ENCODE peak calls at places on chromosomes 12 and 14, in four cellular contexts. One of them, this sample, is unnamed.

GRCh38 chr12:6766651-6767300 is 613 bp downstream of the PTMS start:
- DNase-seq in transverse colon: peak
- DNase-seq in fibroblast of pulmonary artery: peak
- DNase-seq in NCI-H2029: peak
- DNase-seq in this sample: peak

GRCh38 chr14:72752034-72752412 is 141.9 kb downstream of the DPF3 start:
- DNase-seq in NCI-H2029: no peak
- DNase-seq in fibroblast of pulmonary artery: no peak
- DNase-seq in transverse colon: no peak
- DNase-seq in this sample: no peak

GRCh38 chr14:95313707-95314106 is 6.0 kb downstream of the CLMN start:
- DNase-seq in NCI-H2029: no peak
- DNase-seq in fibroblast of pulmonary artery: peak
- DNase-seq in transverse colon: peak
- DNase-seq in this sample: peak

GRCh38 chr12:127745466-127746220 is 521.3 kb upstream of the TMEM132C start:
- DNase-seq in transverse colon: no peak
- DNase-seq in NCI-H2029: no peak
- DNase-seq in fibroblast of pulmonary artery: no peak
- DNase-seq in this sample: no peak

GRCh38 chr12:50728417-50728816 is 35.5 kb upstream of the ATF1 start:
- DNase-seq in fibroblast of pulmonary artery: no peak
- DNase-seq in NCI-H2029: no peak
- DNase-seq in transverse colon: no peak
- DNase-seq in this sample: no peak

GRCh38 chr12:55972045-55972843 is 1.6 kb upstream of the RAB5B start:
- DNase-seq in fibroblast of pulmonary artery: peak
- DNase-seq in NCI-H2029: no peak
- DNase-seq in transverse colon: no peak
- DNase-seq in this sample: no peak

GRCh38 chr14:30298266-30298795 is 260.6 kb upstream of the G2E3 start:
- DNase-seq in transverse colon: no peak
- DNase-seq in NCI-H2029: no peak
- DNase-seq in fibroblast of pulmonary artery: no peak
- DNase-seq in this sample: no peak

GRCh38 chr12:52337054-52337453 is 15.9 kb upstream of the KRT83 start:
- DNase-seq in NCI-H2029: no peak
- DNase-seq in transverse colon: no peak
- DNase-seq in fibroblast of pulmonary artery: no peak
- DNase-seq in this sample: no peak

GRCh38 chr14:96911499-96912130 is 114.4 kb downstream of the VRK1 start:
- DNase-seq in transverse colon: no peak
- DNase-seq in fibroblast of pulmonary artery: no peak
- DNase-seq in NCI-H2029: no peak
- DNase-seq in this sample: no peak

GRCh38 chr12:32826807-32827412 is 69.7 kb downstream of the PKP2 start:
- DNase-seq in fibroblast of pulmonary artery: no peak
- DNase-seq in NCI-H2029: no peak
- DNase-seq in transverse colon: no peak
- DNase-seq in this sample: no peak

GRCh38 chr12:49296836-49297694 is 2.1 kb downstream of the PRPH start:
- DNase-seq in fibroblast of pulmonary artery: no peak
- DNase-seq in transverse colon: peak
- DNase-seq in NCI-H2029: peak
- DNase-seq in this sample: no peak

GRCh38 chr14:105151131-105151837 is 17.3 kb downstream of the JAG2 start:
- DNase-seq in fibroblast of pulmonary artery: no peak
- DNase-seq in transverse colon: no peak
- DNase-seq in NCI-H2029: no peak
- DNase-seq in this sample: no peak

GRCh38 chr14:31716208-31716607 is 155.0 kb downstream of the NUBPL start:
- DNase-seq in NCI-H2029: no peak
- DNase-seq in transverse colon: no peak
- DNase-seq in fibroblast of pulmonary artery: no peak
- DNase-seq in this sample: no peak

GRCh38 chr12:85016423-85016822 is 19.7 kb downstream of the TSPAN19 start:
- DNase-seq in NCI-H2029: no peak
- DNase-seq in fibroblast of pulmonary artery: peak
- DNase-seq in transverse colon: no peak
- DNase-seq in this sample: no peak

GRCh38 chr12:3795096-3795799 is 42.3 kb upstream of the CRACR2A start:
- DNase-seq in fibroblast of pulmonary artery: no peak
- DNase-seq in NCI-H2029: peak
- DNase-seq in transverse colon: no peak
- DNase-seq in this sample: no peak

GRCh38 chr12:80504389-80505153 is 60.5 kb downstream of the PTPRQ start:
- DNase-seq in transverse colon: no peak
- DNase-seq in fibroblast of pulmonary artery: peak
- DNase-seq in NCI-H2029: no peak
- DNase-seq in this sample: no peak

GRCh38 chr12:75289678-75290200 is 40.4 kb downstream of the CAPS2 start:
- DNase-seq in fibroblast of pulmonary artery: peak
- DNase-seq in transverse colon: no peak
- DNase-seq in NCI-H2029: no peak
- DNase-seq in this sample: no peak

GRCh38 chr12:20601668-20602280 is 93.4 kb upstream of the SLCO1C1 start:
- DNase-seq in transverse colon: no peak
- DNase-seq in fibroblast of pulmonary artery: peak
- DNase-seq in NCI-H2029: no peak
- DNase-seq in this sample: no peak